ENCODE peak calls at places on chromosomes 6 and 20, in four cellular contexts. F is effector CD4-positive, alpha-beta T cell; U is left colon; Z is sciatic nerve. K is an unnamed sample.
A peak's percentile ranks its signal among the peaks of the same experiment; 100 is the strongest.

GRCh38 chr20:9955646-9956045 is 79.1 kb upstream of the ANKEF1 start:
- DNase-seq in F (no peak), U (no peak), Z (no peak), K (no peak)

GRCh38 chr6:125871365-125871764 is 80.6 kb downstream of the NCOA7 start:
- DNase-seq in F (no peak), U (no peak), Z (no peak), K (no peak)

GRCh38 chr20:39464238-39464637 is 502.1 kb downstream of the DHX35 start:
- DNase-seq in F (no peak), U (no peak), Z (no peak), K (no peak)

GRCh38 chr20:49403012-49403411 is 79.5 kb downstream of the KCNB1 start:
- DNase-seq in F (no peak), U (no peak), Z (no peak), K (no peak)

GRCh38 chr6:104537185-104537584 is 322.5 kb downstream of the HACE1 start:
- DNase-seq in F (no peak), U (no peak), Z (no peak), K (no peak)

GRCh38 chr20:1870792-1871550 is 24.2 kb upstream of the SIRPA start:
- DNase-seq in F (no peak), U (no peak), Z (no peak), K (no peak)

GRCh38 chr6:49453221-49453620 is 9.8 kb downstream of the MMUT start:
- DNase-seq in F (no peak), U (no peak), Z (no peak), K (no peak)

GRCh38 chr6:41284726-41285125 is 1.8 kb downstream of the TREM1 start:
- DNase-seq in F (no peak), U (no peak), Z (no peak), K (no peak)

GRCh38 chr6:42929928-42930360 is 664 bp downstream of the CNPY3 start:
- DNase-seq in F (peak; percentile 46), U (no peak), Z (peak; percentile 65), K (no peak)

GRCh38 chr6:14706378-14706929 is 539.4 kb upstream of the JARID2 start:
- DNase-seq in F (no peak), U (peak; percentile 17), Z (peak; percentile 67), K (no peak)

GRCh38 chr6:44270526-44271405 is 516 bp downstream of the TMEM151B start:
- DNase-seq in F (no peak), U (no peak), Z (no peak), K (no peak)

GRCh38 chr6:28982476-28983266 is 22.4 kb downstream of the ZNF311 start:
- DNase-seq in F (peak; percentile 12), U (no peak), Z (no peak), K (no peak)

GRCh38 chr6:15946701-15947390 is 182.0 kb upstream of the MYLIP start:
- DNase-seq in F (no peak), U (no peak), Z (no peak), K (no peak)

GRCh38 chr6:147765541-147765940 is 257.1 kb downstream of the SAMD5 start:
- DNase-seq in F (no peak), U (no peak), Z (no peak), K (no peak)

GRCh38 chr6:121849477-121849876 is 414.0 kb downstream of the GJA1 start:
- DNase-seq in F (no peak), U (no peak), Z (peak; percentile 66), K (no peak)

GRCh38 chr6:130740308-130740707 is 86.9 kb upstream of the SMLR1 start:
- DNase-seq in F (no peak), U (no peak), Z (no peak), K (no peak)

K was measured in left lobe of liver.